ENCODE peak calls at places on chromosomes 13 and 19, in five cellular contexts. P is pancreas, W is ascending aorta, S is psoas muscle, Q is RWPE1. I is an unnamed sample.

GRCh38 chr19:17339088-17339741 is 1.9 kb downstream of the GTPBP3 start:
- DNase-seq in P (no peak), W (no peak), S (no peak), Q (peak), I (no peak)

GRCh38 chr19:58575183-58576041 is 2.3 kb upstream of the MZF1 start:
- DNase-seq in P (peak), W (peak), S (peak), Q (peak), I (peak)

GRCh38 chr13:31962661-31963345 is 68.8 kb upstream of the FRY start:
- DNase-seq in P (no peak), W (no peak), S (no peak), Q (no peak), I (no peak)

GRCh38 chr19:56304243-56304642 is 10.4 kb downstream of the ZSCAN5A start:
- DNase-seq in P (no peak), W (no peak), S (no peak), Q (no peak), I (no peak)

GRCh38 chr13:114017028-114017630 is 43.3 kb upstream of the C13orf46 start:
- DNase-seq in P (no peak), W (no peak), S (no peak), Q (no peak), I (no peak)

GRCh38 chr13:29624997-29625396 is 29.5 kb upstream of the SLC7A1 start:
- DNase-seq in P (no peak), W (no peak), S (no peak), Q (no peak), I (no peak)

GRCh38 chr19:49592486-49593232 is 1.7 kb downstream of the PRR12 start:
- DNase-seq in P (no peak), W (no peak), S (no peak), Q (peak), I (no peak)

GRCh38 chr13:83414393-83414792 is 467.9 kb downstream of the SLITRK1 start:
- DNase-seq in P (no peak), W (no peak), S (no peak), Q (no peak), I (no peak)

GRCh38 chr13:30715357-30715756 is 20.0 kb upstream of the ALOX5AP start:
- DNase-seq in P (no peak), W (no peak), S (no peak), Q (no peak), I (no peak)

GRCh38 chr19:35274323-35274722 is 5.6 kb downstream of the USF2 start:
- DNase-seq in P (no peak), W (no peak), S (no peak), Q (no peak), I (no peak)

GRCh38 chr19:17873661-17874422 is 2.1 kb downstream of the SLC5A5 start:
- DNase-seq in P (no peak), W (no peak), S (no peak), Q (peak), I (peak)

GRCh38 chr13:106530209-106530906 is 5.1 kb downstream of the EFNB2 start:
- DNase-seq in P (no peak), W (no peak), S (no peak), Q (no peak), I (no peak)

GRCh38 chr13:82245860-82246259 is 1636.4 kb downstream of the SLITRK1 start:
- DNase-seq in P (no peak), W (no peak), S (no peak), Q (no peak), I (no peak)

GRCh38 chr19:38565686-38566105 is 52.1 kb downstream of the MAP4K1 start:
- DNase-seq in P (no peak), W (no peak), S (no peak), Q (no peak), I (peak)

GRCh38 chr13:47480121-47480520 is 521.0 kb downstream of the SUCLA2 start:
- DNase-seq in P (no peak), W (no peak), S (no peak), Q (peak), I (no peak)

GRCh38 chr19:22422220-22422619 is at the start of gene ZNF98:
- DNase-seq in P (peak), W (no peak), S (peak), Q (no peak), I (no peak)

GRCh38 chr13:40235160-40235796 is 431.2 kb downstream of the FOXO1 start:
- DNase-seq in P (no peak), W (no peak), S (no peak), Q (no peak), I (no peak)

GRCh38 chr19:2097330-2098327 is 914 bp downstream of the IZUMO4 start:
- DNase-seq in P (peak), W (no peak), S (no peak), Q (no peak), I (no peak)

GRCh38 chr19:57664269-57665127 is 4.2 kb upstream of the ZSCAN4 start:
- DNase-seq in P (peak), W (no peak), S (peak), Q (peak), I (peak)

GRCh38 chr19:53432088-53432661 is 391 bp downstream of the ZNF761 start:
- DNase-seq in P (peak), W (no peak), S (peak), Q (peak), I (peak)

GRCh38 chr13:68927387-68928026 is 1180.1 kb upstream of the ATXN8OS start:
- DNase-seq in P (no peak), W (no peak), S (no peak), Q (peak), I (no peak)

GRCh38 chr13:40682449-40683240 is 16.2 kb upstream of the FOXO1 start:
- DNase-seq in P (no peak), W (no peak), S (no peak), Q (no peak), I (no peak)

GRCh38 chr19:32017341-32017948 is 328.0 kb upstream of the ZNF507 start:
- DNase-seq in P (no peak), W (no peak), S (no peak), Q (no peak), I (no peak)

GRCh38 chr13:71801781-71802180 is 65.2 kb downstream of the DACH1 start:
- DNase-seq in P (no peak), W (no peak), S (no peak), Q (no peak), I (no peak)

GRCh38 chr13:19601749-19602725 is 31.4 kb upstream of the MPHOSPH8 start:
- DNase-seq in P (peak), W (no peak), S (no peak), Q (peak), I (peak)

GRCh38 chr19:6232567-6232966 is 47.2 kb downstream of the MLLT1 start:
- DNase-seq in P (no peak), W (no peak), S (peak), Q (peak), I (no peak)

GRCh38 chr13:38564751-38565150 is 122.1 kb upstream of the FREM2 start:
- DNase-seq in P (no peak), W (no peak), S (no peak), Q (no peak), I (no peak)

GRCh38 chr13:44051923-44052322 is 172.2 kb downstream of the LACC1 start:
- DNase-seq in P (no peak), W (no peak), S (no peak), Q (peak), I (no peak)

GRCh38 chr19:56112313-56112709 is 8.8 kb downstream of the ZNF787 start:
- DNase-seq in P (no peak), W (no peak), S (no peak), Q (no peak), I (peak)

GRCh38 chr13:75217949-75218348 is 264.0 kb downstream of the TBC1D4 start:
- DNase-seq in P (no peak), W (no peak), S (no peak), Q (no peak), I (no peak)

GRCh38 chr19:35370722-35371121 is at the start of gene GPR42:
- DNase-seq in P (no peak), W (no peak), S (no peak), Q (no peak), I (no peak)

GRCh38 chr13:110546933-110547332 is 14.6 kb downstream of the RAB20 start:
- DNase-seq in P (peak), W (peak), S (peak), Q (peak), I (peak)

GRCh38 chr13:27797228-27797624 is 4.9 kb downstream of the GSX1 start:
- DNase-seq in P (no peak), W (no peak), S (no peak), Q (peak), I (no peak)

GRCh38 chr13:80100636-80101035 is 240.3 kb downstream of the SPRY2 start:
- DNase-seq in P (no peak), W (no peak), S (no peak), Q (no peak), I (no peak)

GRCh38 chr19:46860846-46861690 is at the start of gene ARHGAP35:
- DNase-seq in P (peak), W (no peak), S (peak), Q (peak), I (peak)

GRCh38 chr19:35115538-35115951 is at the start of gene FXYD3:
- DNase-seq in P (no peak), W (no peak), S (no peak), Q (peak), I (no peak)

GRCh38 chr13:31749929-31750328 is 10.6 kb downstream of the RXFP2 start:
- DNase-seq in P (no peak), W (no peak), S (no peak), Q (peak), I (no peak)

GRCh38 chr13:96091164-96091931 is 1.4 kb downstream of the HS6ST3 start:
- DNase-seq in P (peak), W (no peak), S (no peak), Q (no peak), I (peak)

GRCh38 chr13:90686438-90686837 is 661.0 kb upstream of the MIR17HG start:
- DNase-seq in P (no peak), W (no peak), S (no peak), Q (peak), I (no peak)
- H3K27ac ChIP-seq in P (no peak), W (no peak), S (no peak), Q (no peak), I (no peak)

GRCh38 chr19:8395621-8396082 is 5.5 kb downstream of the RAB11B start:
- DNase-seq in P (no peak), W (no peak), S (peak), Q (no peak), I (no peak)
- H3K27ac ChIP-seq in P (no peak), W (no peak), S (peak), Q (peak), I (peak)

DNA sequence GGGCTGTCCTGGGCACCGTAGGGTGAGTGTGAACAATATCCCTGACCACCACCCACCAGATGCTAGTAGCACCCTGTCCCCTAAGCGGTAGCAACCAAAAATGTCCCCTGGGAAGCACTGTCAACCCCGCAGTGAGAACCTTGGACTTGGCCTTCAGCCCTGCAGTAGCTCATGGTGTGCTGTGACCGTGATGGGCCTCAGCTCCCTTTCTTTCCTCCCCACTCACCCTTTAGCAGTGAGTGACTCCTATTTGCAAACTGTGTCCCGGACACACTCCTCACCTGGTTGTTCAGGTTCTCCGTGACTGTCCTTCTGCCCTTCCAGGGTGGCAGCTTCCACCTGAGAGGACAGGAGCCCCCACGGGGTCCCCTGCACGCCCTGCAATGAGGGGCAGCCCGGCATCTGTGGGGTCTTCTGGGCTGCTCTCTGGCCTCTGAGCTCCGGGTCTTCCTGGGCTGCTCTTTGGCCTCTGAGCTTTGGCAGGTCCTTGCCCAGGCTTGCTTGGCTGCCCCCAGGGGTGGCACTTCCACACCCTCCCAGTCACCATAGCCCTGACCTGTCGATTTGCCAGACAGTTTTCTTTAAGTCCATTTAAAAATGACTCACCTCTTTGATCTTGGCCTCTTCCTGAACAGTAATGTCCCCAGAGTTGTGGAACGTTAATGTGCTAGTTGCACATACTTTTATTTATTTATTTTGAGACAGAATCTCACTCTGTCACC is 3.8 kb downstream of the KDM4B start:
- DNase-seq in P (no peak), W (no peak), S (peak), Q (no peak), I (no peak)
- H3K27ac ChIP-seq in P (no peak), W (no peak), S (peak), Q (peak), I (peak)

GRCh38 chr19:33373701-33374405 is at the start of gene CEBPG:
- DNase-seq in P (peak), W (no peak), S (peak), Q (peak), I (peak)

GRCh38 chr19:33374406-33374703 is 846 bp downstream of the CEBPG start:
- DNase-seq in P (no peak), W (no peak), S (peak), Q (no peak), I (no peak)

GRCh38 chr19:33366917-33367316 is 6.6 kb upstream of the CEBPG start:
- DNase-seq in P (no peak), W (no peak), S (no peak), Q (no peak), I (no peak)

GRCh38 chr19:33368074-33368864 is 5.2 kb upstream of the CEBPG start:
- DNase-seq in P (no peak), W (no peak), S (no peak), Q (peak), I (no peak)

DNA sequence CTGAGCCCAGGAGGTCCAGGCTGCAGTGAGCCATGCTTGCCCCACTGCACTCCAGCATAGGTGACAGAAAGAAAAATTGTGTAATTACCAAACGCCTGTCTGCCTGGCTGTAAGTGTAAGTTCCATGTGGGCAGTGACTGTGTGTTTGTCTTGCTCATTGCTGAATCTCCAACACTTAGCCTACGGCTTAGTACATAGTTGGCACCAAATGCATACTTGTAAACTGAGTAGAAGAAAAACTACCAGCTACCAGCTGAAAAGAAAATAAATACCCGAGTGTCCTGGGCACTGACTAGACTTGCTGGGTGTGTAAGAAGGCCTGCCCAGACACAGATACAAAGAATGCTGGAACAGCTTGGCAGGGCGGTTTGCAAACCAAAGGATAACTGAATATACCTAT is 2.7 kb upstream of the CEBPG start:
- DNase-seq in P (no peak), W (no peak), S (no peak), Q (peak), I (no peak)
- H3K27ac ChIP-seq in P (no peak), W (no peak), S (peak), Q (peak), I (no peak)

GRCh38 chr19:3683405-3683865 is 16.8 kb downstream of the PIP5K1C start:
- DNase-seq in P (no peak), W (no peak), S (no peak), Q (no peak), I (no peak)
- H3K27ac ChIP-seq in P (no peak), W (peak), S (peak), Q (no peak), I (no peak)

I was measured in lower lobe of right lung.